ENCODE peak calls at places on chromosomes 7 and 10, in nine cellular contexts. One of them, this sample, is unnamed.

GRCh38 chr10:30985552-30985951 is 46.1 kb downstream of the ZNF438 start:
- DNase-seq in trophoblast cell: peak; percentile 61
- DNase-seq in OCI-LY7: no peak
- DNase-seq in GM23248: peak; percentile 74
- DNase-seq in GM23338: no peak
- DNase-seq in HepG2: no peak
- DNase-seq in neural progenitor cell: no peak
- DNase-seq in IMR-90: peak; percentile 62
- DNase-seq in mammary epithelial cell: peak; percentile 72
- DNase-seq in this sample: peak; percentile 7

GRCh38 chr10:127813290-127813689 is 76.3 kb downstream of the FOXI2 start:
- DNase-seq in trophoblast cell: peak; percentile 60
- DNase-seq in GM23338: peak; percentile 63
- DNase-seq in GM23248: no peak
- DNase-seq in mammary epithelial cell: no peak
- DNase-seq in neural progenitor cell: peak; percentile 28
- DNase-seq in IMR-90: no peak
- DNase-seq in OCI-LY7: no peak
- DNase-seq in HepG2: no peak
- DNase-seq in this sample: peak; percentile 16

GRCh38 chr7:135709508-135709907 is 18.5 kb downstream of the SLC13A4 start:
- DNase-seq in neural progenitor cell: no peak
- DNase-seq in OCI-LY7: no peak
- DNase-seq in GM23338: no peak
- DNase-seq in HepG2: no peak
- DNase-seq in IMR-90: no peak
- DNase-seq in GM23248: no peak
- DNase-seq in trophoblast cell: no peak
- DNase-seq in mammary epithelial cell: no peak
- DNase-seq in this sample: no peak

GRCh38 chr10:133276435-133277201 is at the start of gene ADAM8:
- DNase-seq in HepG2: no peak
- DNase-seq in mammary epithelial cell: no peak
- DNase-seq in trophoblast cell: peak; percentile 69
- DNase-seq in OCI-LY7: peak; percentile 57
- DNase-seq in neural progenitor cell: peak; percentile 77
- DNase-seq in GM23248: peak; percentile 59
- DNase-seq in GM23338: peak; percentile 88
- DNase-seq in IMR-90: no peak
- DNase-seq in this sample: no peak

GRCh38 chr10:44385726-44386438 is 985 bp upstream of the CXCL12 start:
- DNase-seq in GM23338: peak; percentile 43
- DNase-seq in mammary epithelial cell: no peak
- DNase-seq in trophoblast cell: no peak
- DNase-seq in OCI-LY7: no peak
- DNase-seq in HepG2: no peak
- DNase-seq in neural progenitor cell: peak; percentile 38
- DNase-seq in GM23248: peak; percentile 28
- DNase-seq in IMR-90: no peak
- DNase-seq in this sample: no peak

GRCh38 chr7:33185786-33186185 is 56.4 kb downstream of the BBS9 start:
- DNase-seq in OCI-LY7: peak; percentile 52
- DNase-seq in IMR-90: peak; percentile 68
- DNase-seq in HepG2: peak; percentile 62
- DNase-seq in GM23248: peak; percentile 65
- DNase-seq in mammary epithelial cell: peak; percentile 44
- DNase-seq in trophoblast cell: peak; percentile 73
- DNase-seq in GM23338: peak; percentile 77
- DNase-seq in neural progenitor cell: peak; percentile 56
- DNase-seq in this sample: peak; percentile 34

GRCh38 chr7:1055084-1055450 is 10.7 kb downstream of the GPR146 start:
- DNase-seq in GM23248: no peak
- DNase-seq in neural progenitor cell: no peak
- DNase-seq in HepG2: no peak
- DNase-seq in IMR-90: peak; percentile 26
- DNase-seq in GM23338: no peak
- DNase-seq in trophoblast cell: peak; percentile 93
- DNase-seq in OCI-LY7: no peak
- DNase-seq in mammary epithelial cell: no peak
- DNase-seq in this sample: no peak

GRCh38 chr10:132637477-132638129 is 100.0 kb downstream of the INPP5A start:
- DNase-seq in IMR-90: peak; percentile 73
- DNase-seq in GM23248: peak; percentile 76
- DNase-seq in mammary epithelial cell: peak; percentile 26
- DNase-seq in GM23338: peak; percentile 80
- DNase-seq in trophoblast cell: peak; percentile 60
- DNase-seq in HepG2: peak; percentile 59
- DNase-seq in OCI-LY7: peak; percentile 69
- DNase-seq in neural progenitor cell: peak; percentile 51
- DNase-seq in this sample: peak; percentile 7

GRCh38 chr10:86520871-86521619 is 547 bp downstream of the WAPL start:
- DNase-seq in mammary epithelial cell: peak; percentile 56
- DNase-seq in IMR-90: peak; percentile 42
- DNase-seq in GM23248: peak; percentile 86
- DNase-seq in neural progenitor cell: peak; percentile 71
- DNase-seq in GM23338: peak; percentile 69
- DNase-seq in trophoblast cell: peak; percentile 52
- DNase-seq in HepG2: peak; percentile 40
- DNase-seq in OCI-LY7: peak; percentile 58
- DNase-seq in this sample: peak; percentile 12

GRCh38 chr7:28383949-28384348 is 28.4 kb upstream of the CREB5 start:
- DNase-seq in IMR-90: no peak
- DNase-seq in trophoblast cell: no peak
- DNase-seq in HepG2: no peak
- DNase-seq in mammary epithelial cell: no peak
- DNase-seq in GM23248: no peak
- DNase-seq in neural progenitor cell: no peak
- DNase-seq in OCI-LY7: no peak
- DNase-seq in GM23338: no peak
- DNase-seq in this sample: no peak

GRCh38 chr10:12062754-12063482 is 5.8 kb upstream of the DHTKD1 start:
- DNase-seq in IMR-90: no peak
- DNase-seq in mammary epithelial cell: no peak
- DNase-seq in neural progenitor cell: no peak
- DNase-seq in trophoblast cell: no peak
- DNase-seq in GM23338: no peak
- DNase-seq in GM23248: no peak
- DNase-seq in HepG2: no peak
- DNase-seq in OCI-LY7: peak; percentile 52
- DNase-seq in this sample: no peak

GRCh38 chr7:149171894-149172533 is 23.3 kb upstream of the ZNF282 start:
- DNase-seq in GM23338: no peak
- DNase-seq in HepG2: peak; percentile 54
- DNase-seq in OCI-LY7: no peak
- DNase-seq in trophoblast cell: peak; percentile 38
- DNase-seq in GM23248: peak; percentile 32
- DNase-seq in IMR-90: peak; percentile 63
- DNase-seq in neural progenitor cell: no peak
- DNase-seq in mammary epithelial cell: peak; percentile 83
- DNase-seq in this sample: no peak

GRCh38 chr7:93316730-93317129 is 84.6 kb downstream of the VPS50 start:
- DNase-seq in GM23338: no peak
- DNase-seq in GM23248: peak; percentile 44
- DNase-seq in IMR-90: peak; percentile 43
- DNase-seq in mammary epithelial cell: no peak
- DNase-seq in neural progenitor cell: no peak
- DNase-seq in trophoblast cell: no peak
- DNase-seq in OCI-LY7: no peak
- DNase-seq in HepG2: no peak
- DNase-seq in this sample: no peak

DNA sequence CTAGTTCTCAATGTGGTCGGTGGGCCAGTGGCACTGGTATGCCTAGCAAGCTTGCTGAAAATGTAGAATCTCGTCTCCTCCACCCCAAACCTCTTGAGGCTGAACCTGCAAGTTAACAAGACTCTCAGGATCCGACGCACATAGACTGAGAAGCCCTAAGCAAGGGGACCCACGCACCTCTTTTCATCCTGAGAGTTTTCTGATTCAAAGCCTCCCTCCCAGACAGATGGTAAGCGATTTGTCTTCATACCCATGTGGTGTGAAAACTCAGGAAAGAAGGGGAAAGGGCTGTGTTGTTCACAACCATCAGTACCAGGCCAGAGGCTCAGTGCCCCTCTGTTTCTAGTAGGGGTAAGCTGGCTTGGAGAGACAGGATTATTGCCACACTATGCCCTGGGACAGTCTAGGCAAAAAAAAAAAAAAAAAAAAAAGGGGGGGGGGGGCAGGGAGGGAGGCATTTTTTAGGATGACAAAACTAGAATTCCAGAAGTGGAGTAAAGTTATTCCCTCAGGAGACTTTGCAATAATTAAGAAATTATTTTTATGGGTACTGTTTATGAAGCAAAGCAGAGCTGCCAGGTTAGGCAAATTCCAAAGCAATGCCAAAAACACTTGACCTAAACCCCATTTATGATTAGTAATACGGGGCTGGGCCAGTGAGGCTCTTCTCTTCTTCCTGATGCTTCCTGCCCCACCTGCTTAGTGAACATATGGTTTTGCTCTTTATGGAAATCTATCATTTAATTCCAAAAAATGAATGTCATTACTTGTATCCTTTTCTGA is 117.5 kb upstream of the PDLIM1 start:
- DNase-seq in IMR-90: no peak
- DNase-seq in mammary epithelial cell: no peak
- DNase-seq in neural progenitor cell: no peak
- DNase-seq in HepG2: no peak
- DNase-seq in GM23248: peak; percentile 9
- DNase-seq in GM23338: no peak
- DNase-seq in OCI-LY7: no peak
- DNase-seq in trophoblast cell: peak; percentile 62
- DNase-seq in this sample: no peak
- H2AFZ ChIP-seq in IMR-90: no peak overlapping the region
- H2AFZ ChIP-seq in mammary epithelial cell: no peak overlapping the region
- H2AFZ ChIP-seq in neural progenitor cell: no peak overlapping the region
- H2AFZ ChIP-seq in HepG2: no peak overlapping the region
- H2AFZ ChIP-seq in GM23248: no peak overlapping the region
- H2AFZ ChIP-seq in GM23338: no peak overlapping the region
- H2AFZ ChIP-seq in OCI-LY7: no peak overlapping the region
- H2AFZ ChIP-seq in trophoblast cell: no peak overlapping the region
- H2AFZ ChIP-seq in this sample: no peak overlapping the region

GRCh38 chr7:25893436-25893835 is 258.6 kb upstream of the NFE2L3 start:
- DNase-seq in trophoblast cell: no peak
- DNase-seq in GM23338: no peak
- DNase-seq in OCI-LY7: peak; percentile 12
- DNase-seq in IMR-90: no peak
- DNase-seq in HepG2: no peak
- DNase-seq in neural progenitor cell: no peak
- DNase-seq in GM23248: peak; percentile 4
- DNase-seq in mammary epithelial cell: no peak
- DNase-seq in this sample: no peak
- H2AFZ ChIP-seq in trophoblast cell: no peak overlapping the region
- H2AFZ ChIP-seq in GM23338: no peak overlapping the region
- H2AFZ ChIP-seq in OCI-LY7: peak overlapping the region; percentile 94
- H2AFZ ChIP-seq in IMR-90: peak overlapping the region; percentile 71
- H2AFZ ChIP-seq in HepG2: peak overlapping the region; percentile 94
- H2AFZ ChIP-seq in neural progenitor cell: no peak overlapping the region
- H2AFZ ChIP-seq in GM23248: peak overlapping the region; percentile 91
- H2AFZ ChIP-seq in mammary epithelial cell: peak overlapping the region; percentile 94
- H2AFZ ChIP-seq in this sample: peak overlapping the region; percentile 98

DNA sequence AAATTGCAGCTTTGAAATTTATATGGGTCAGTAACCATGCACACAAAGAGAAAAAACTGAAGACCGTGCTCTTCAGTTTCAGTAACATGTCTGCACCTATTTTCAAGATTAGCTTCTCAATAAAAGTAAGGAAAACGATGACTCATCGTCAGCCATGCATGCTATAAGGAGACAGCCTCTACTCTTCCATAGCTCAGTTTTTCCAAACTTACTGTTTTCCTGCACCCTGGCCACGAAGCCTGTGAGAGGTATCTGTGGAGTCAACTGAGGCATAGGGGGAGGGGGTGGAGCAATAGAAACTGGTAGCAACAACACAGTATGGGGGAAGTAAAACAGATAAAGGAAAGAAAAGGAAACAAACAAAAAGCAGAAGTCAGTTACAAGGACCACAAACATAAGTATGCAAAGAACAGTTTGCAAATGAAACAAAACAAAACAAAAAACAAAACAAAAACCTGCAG is 58.0 kb downstream of the PDSS1 start:
- DNase-seq in mammary epithelial cell: peak; percentile 64
- DNase-seq in OCI-LY7: peak; percentile 49
- DNase-seq in trophoblast cell: no peak
- DNase-seq in GM23248: peak; percentile 54
- DNase-seq in HepG2: no peak
- DNase-seq in GM23338: peak; percentile 35
- DNase-seq in neural progenitor cell: peak; percentile 7
- DNase-seq in IMR-90: peak; percentile 65
- DNase-seq in this sample: peak; percentile 16
- H2AFZ ChIP-seq in mammary epithelial cell: peak overlapping the region; percentile 59
- H2AFZ ChIP-seq in OCI-LY7: no peak overlapping the region
- H2AFZ ChIP-seq in trophoblast cell: no peak overlapping the region
- H2AFZ ChIP-seq in GM23248: no peak overlapping the region
- H2AFZ ChIP-seq in HepG2: no peak overlapping the region
- H2AFZ ChIP-seq in GM23338: no peak overlapping the region
- H2AFZ ChIP-seq in neural progenitor cell: no peak overlapping the region
- H2AFZ ChIP-seq in IMR-90: peak overlapping the region; percentile 46
- H2AFZ ChIP-seq in this sample: no peak overlapping the region

GRCh38 chr10:123852411-123852951 is 39.1 kb downstream of the CPXM2 start:
- DNase-seq in neural progenitor cell: no peak
- DNase-seq in trophoblast cell: no peak
- DNase-seq in mammary epithelial cell: no peak
- DNase-seq in IMR-90: no peak
- DNase-seq in OCI-LY7: no peak
- DNase-seq in GM23248: no peak
- DNase-seq in GM23338: no peak
- DNase-seq in HepG2: no peak
- DNase-seq in this sample: no peak

GRCh38 chr10:123857616-123858015 is 34.0 kb downstream of the CPXM2 start:
- DNase-seq in mammary epithelial cell: no peak
- DNase-seq in HepG2: no peak
- DNase-seq in OCI-LY7: no peak
- DNase-seq in neural progenitor cell: no peak
- DNase-seq in GM23338: no peak
- DNase-seq in IMR-90: no peak
- DNase-seq in GM23248: no peak
- DNase-seq in trophoblast cell: no peak
- DNase-seq in this sample: no peak

GRCh38 chr10:123854003-123854402 is 37.6 kb downstream of the CPXM2 start:
- DNase-seq in neural progenitor cell: no peak
- DNase-seq in GM23248: no peak
- DNase-seq in IMR-90: no peak
- DNase-seq in mammary epithelial cell: no peak
- DNase-seq in OCI-LY7: no peak
- DNase-seq in trophoblast cell: no peak
- DNase-seq in GM23338: no peak
- DNase-seq in HepG2: no peak
- DNase-seq in this sample: no peak

GRCh38 chr10:123855013-123855684 is 36.5 kb downstream of the CPXM2 start:
- DNase-seq in neural progenitor cell: no peak
- DNase-seq in mammary epithelial cell: no peak
- DNase-seq in GM23338: no peak
- DNase-seq in trophoblast cell: no peak
- DNase-seq in IMR-90: no peak
- DNase-seq in HepG2: no peak
- DNase-seq in GM23248: no peak
- DNase-seq in OCI-LY7: no peak
- DNase-seq in this sample: no peak

DNA sequence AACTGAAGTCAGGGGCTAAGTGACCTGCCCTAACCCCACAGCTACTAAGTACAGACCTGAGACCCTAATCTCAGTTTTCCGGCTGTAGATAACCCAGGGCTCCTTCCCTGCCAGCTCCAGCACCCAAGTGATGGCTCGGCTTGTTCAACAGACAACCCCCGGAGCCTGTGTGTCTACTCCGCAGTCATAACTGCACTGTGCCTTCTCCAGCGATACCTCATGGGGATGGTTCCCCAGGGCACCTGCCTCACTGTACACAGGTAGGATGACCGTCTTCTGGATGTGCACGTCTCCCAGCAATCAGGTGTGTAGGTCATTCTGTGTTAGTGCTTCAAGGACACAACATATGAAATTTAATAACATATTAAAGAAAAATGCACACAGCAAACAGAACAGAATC is 37.1 kb downstream of the CPXM2 start:
- DNase-seq in mammary epithelial cell: no peak
- DNase-seq in GM23248: no peak
- DNase-seq in IMR-90: no peak
- DNase-seq in OCI-LY7: no peak
- DNase-seq in neural progenitor cell: no peak
- DNase-seq in HepG2: no peak
- DNase-seq in trophoblast cell: no peak
- DNase-seq in GM23338: no peak
- DNase-seq in this sample: no peak
- H2AFZ ChIP-seq in mammary epithelial cell: no peak overlapping the region
- H2AFZ ChIP-seq in GM23248: no peak overlapping the region
- H2AFZ ChIP-seq in IMR-90: no peak overlapping the region
- H2AFZ ChIP-seq in OCI-LY7: no peak overlapping the region
- H2AFZ ChIP-seq in neural progenitor cell: no peak overlapping the region
- H2AFZ ChIP-seq in HepG2: no peak overlapping the region
- H2AFZ ChIP-seq in trophoblast cell: no peak overlapping the region
- H2AFZ ChIP-seq in GM23338: no peak overlapping the region
- H2AFZ ChIP-seq in this sample: no peak overlapping the region

This sample was measured in HCT116.